ENCODE peak calls at places on chromosomes 1 and 21, in nine cellular contexts. V is foreskin fibroblast; S is islet precursor cell; W is EL; A is fibroblast of the conjunctiva; D is left cardiac atrium; E is activated gamma-delta T cell treated with anti-CD3 and anti-CD28 coated beads, Interleukin-2, amount 50 U/mL, for 16 hours; F is activated T-helper 1 cell treated with Interleukin-2 at 50 U/mL for 16 hours; R is mucosa of descending colon. O is an unnamed sample.

GRCh38 chr1:47761974-47762373 is 235.2 kb downstream of the TRABD2B start:
- DNase-seq in S (no peak), E (no peak), V (no peak), R (no peak), A (no peak), D (no peak), W (no peak), F (no peak), O (no peak)

GRCh38 chr1:8481650-8482380 is 163.9 kb downstream of the SLC45A1 start:
- DNase-seq in E (no peak), R (no peak), A (no peak), S (no peak), F (no peak), D (no peak), W (peak), V (no peak), O (no peak)

GRCh38 chr1:64877151-64877550 is 89.2 kb downstream of the JAK1 start:
- DNase-seq in R (no peak), F (peak), D (no peak), S (no peak), E (peak), V (no peak), W (no peak), A (no peak), O (no peak)

GRCh38 chr21:31338892-31339368 is 5.1 kb downstream of the TIAM1 start:
- DNase-seq in R (no peak), E (no peak), V (no peak), D (no peak), A (no peak), F (no peak), W (no peak), S (no peak), O (no peak)

GRCh38 chr1:26575350-26575747 is 45.8 kb downstream of the RPS6KA1 start:
- DNase-seq in A (no peak), W (no peak), S (no peak), R (no peak), E (no peak), V (no peak), F (no peak), D (no peak), O (no peak)

GRCh38 chr1:77156214-77156613 is 63.0 kb downstream of the PIGK start:
- DNase-seq in R (no peak), S (no peak), F (no peak), V (no peak), E (no peak), W (no peak), D (no peak), A (no peak), O (no peak)

GRCh38 chr1:174785506-174785905 is 214.2 kb upstream of the CACYBP start:
- DNase-seq in R (no peak), A (no peak), F (no peak), W (no peak), E (no peak), S (no peak), D (no peak), V (no peak), O (no peak)

GRCh38 chr1:844472-845026 is 79.2 kb upstream of the SAMD11 start:
- DNase-seq in W (no peak), A (no peak), D (no peak), R (no peak), V (no peak), S (peak), E (peak), F (peak), O (no peak)

GRCh38 chr1:155773221-155773620 is 83.8 kb downstream of the GON4L start:
- DNase-seq in W (no peak), V (no peak), A (no peak), F (no peak), R (no peak), S (no peak), E (no peak), D (no peak), O (no peak)

GRCh38 chr21:33834801-33835500 is 80.7 kb downstream of the ATP5PO start:
- DNase-seq in A (no peak), F (no peak), E (no peak), V (no peak), S (no peak), R (no peak), D (no peak), W (no peak), O (no peak)

GRCh38 chr1:24934300-24935195 is 4.5 kb upstream of the RUNX3 start:
- DNase-seq in A (no peak), D (no peak), F (no peak), V (no peak), R (peak), W (no peak), E (no peak), S (no peak), O (no peak)

GRCh38 chr1:22745675-22746585 is 35.3 kb downstream of the EPHB2 start:
- DNase-seq in S (peak), V (peak), A (no peak), E (no peak), W (peak), F (no peak), D (no peak), R (peak), O (no peak)

GRCh38 chr1:31796707-31797106 is 19.1 kb downstream of the SPOCD1 start:
- DNase-seq in F (no peak), V (no peak), E (no peak), D (no peak), R (no peak), A (no peak), W (no peak), S (no peak), O (no peak)

GRCh38 chr1:239811211-239811902 is 280.3 kb upstream of the FMN2 start:
- DNase-seq in W (no peak), D (no peak), V (no peak), E (no peak), R (no peak), A (no peak), S (peak), F (no peak), O (no peak)

GRCh38 chr1:28269529-28269928 is 10.2 kb downstream of the SESN2 start:
- DNase-seq in A (no peak), R (no peak), E (no peak), W (no peak), D (no peak), F (no peak), V (no peak), S (no peak), O (no peak)

GRCh38 chr1:47655521-47656300 is 217.9 kb downstream of the FOXD2 start:
- DNase-seq in D (no peak), A (no peak), R (no peak), W (no peak), E (no peak), V (no peak), S (peak), F (no peak), O (no peak)

GRCh38 chr1:20731057-20731991 is 1.2 kb downstream of the SH2D5 start:
- DNase-seq in D (no peak), S (peak), A (no peak), E (no peak), F (no peak), R (no peak), W (no peak), V (no peak), O (no peak)

GRCh38 chr1:210587547-210587946 is 258.8 kb downstream of the HHAT start:
- DNase-seq in R (no peak), W (peak), S (no peak), A (no peak), E (no peak), V (peak), F (no peak), D (no peak), O (no peak)

GRCh38 chr1:179969962-179970361 is 15.4 kb downstream of the CEP350 start:
- DNase-seq in F (no peak), V (no peak), D (no peak), S (no peak), W (no peak), R (no peak), E (no peak), A (peak), O (no peak)

GRCh38 chr1:11526071-11526895 is 47.3 kb downstream of the DISP3 start:
- DNase-seq in S (peak), A (no peak), F (no peak), W (no peak), V (no peak), R (no peak), E (no peak), D (no peak), O (no peak)

GRCh38 chr1:178540204-178540603 is 27.3 kb downstream of the TEX35 start:
- DNase-seq in W (no peak), F (no peak), S (no peak), V (no peak), D (no peak), A (no peak), E (no peak), R (no peak), O (no peak)

O was measured in NCI-H748 treated with DMSO at 0.1 percent for 48 hours.